ENCODE peak calls at places on chromosomes 7 and 10, in nine cellular contexts. One of them, this sample, is unnamed.

GRCh38 chr7:70738080-70738479 is 393.9 kb upstream of the GALNT17 start:
- DNase-seq in transverse colon: peak; percentile 52
- DNase-seq in cardiac muscle cell: peak; percentile 32
- DNase-seq in thyroid gland: peak; percentile 14
- DNase-seq in tibial artery: no peak
- DNase-seq in ovary: peak; percentile 67
- DNase-seq in astrocyte: peak; percentile 56
- DNase-seq in heart right ventricle: no peak
- DNase-seq in CD8-positive, alpha-beta memory T cell: no peak
- DNase-seq in this sample: peak; percentile 90

GRCh38 chr7:98719396-98719795 is 102.3 kb downstream of the NPTX2 start:
- DNase-seq in transverse colon: no peak
- DNase-seq in cardiac muscle cell: no peak
- DNase-seq in thyroid gland: no peak
- DNase-seq in tibial artery: no peak
- DNase-seq in ovary: no peak
- DNase-seq in astrocyte: no peak
- DNase-seq in heart right ventricle: no peak
- DNase-seq in CD8-positive, alpha-beta memory T cell: no peak
- DNase-seq in this sample: no peak

GRCh38 chr7:17289074-17289665 is 9.3 kb upstream of the AHR start:
- DNase-seq in transverse colon: no peak
- DNase-seq in cardiac muscle cell: peak; percentile 83
- DNase-seq in thyroid gland: peak; percentile 75
- DNase-seq in tibial artery: no peak
- DNase-seq in ovary: peak; percentile 77
- DNase-seq in astrocyte: peak; percentile 59
- DNase-seq in heart right ventricle: peak; percentile 85
- DNase-seq in CD8-positive, alpha-beta memory T cell: no peak
- DNase-seq in this sample: no peak

GRCh38 chr10:79438021-79438698 is 7.3 kb downstream of the ZCCHC24 start:
- DNase-seq in transverse colon: no peak
- DNase-seq in cardiac muscle cell: no peak
- DNase-seq in thyroid gland: no peak
- DNase-seq in tibial artery: no peak
- DNase-seq in ovary: no peak
- DNase-seq in astrocyte: no peak
- DNase-seq in heart right ventricle: no peak
- DNase-seq in CD8-positive, alpha-beta memory T cell: no peak
- DNase-seq in this sample: no peak

GRCh38 chr7:156651472-156651871 is 10.9 kb downstream of the RNF32 start:
- DNase-seq in transverse colon: no peak
- DNase-seq in cardiac muscle cell: no peak
- DNase-seq in thyroid gland: no peak
- DNase-seq in tibial artery: no peak
- DNase-seq in ovary: no peak
- DNase-seq in astrocyte: no peak
- DNase-seq in heart right ventricle: no peak
- DNase-seq in CD8-positive, alpha-beta memory T cell: no peak
- DNase-seq in this sample: no peak

GRCh38 chr7:94888542-94888941 is 18.9 kb upstream of the PPP1R9A start:
- DNase-seq in transverse colon: peak; percentile 19
- DNase-seq in cardiac muscle cell: peak; percentile 36
- DNase-seq in thyroid gland: peak; percentile 72
- DNase-seq in tibial artery: no peak
- DNase-seq in ovary: no peak
- DNase-seq in astrocyte: no peak
- DNase-seq in heart right ventricle: peak; percentile 46
- DNase-seq in CD8-positive, alpha-beta memory T cell: no peak
- DNase-seq in this sample: peak; percentile 40

GRCh38 chr10:131175891-131176290 is 135.6 kb downstream of the TCERG1L start:
- DNase-seq in transverse colon: no peak
- DNase-seq in cardiac muscle cell: no peak
- DNase-seq in thyroid gland: no peak
- DNase-seq in tibial artery: no peak
- DNase-seq in ovary: no peak
- DNase-seq in astrocyte: no peak
- DNase-seq in heart right ventricle: no peak
- DNase-seq in CD8-positive, alpha-beta memory T cell: no peak
- DNase-seq in this sample: no peak

GRCh38 chr7:19969859-19970493 is 196.6 kb upstream of the TMEM196 start:
- DNase-seq in transverse colon: no peak
- DNase-seq in cardiac muscle cell: peak; percentile 60
- DNase-seq in thyroid gland: no peak
- DNase-seq in tibial artery: no peak
- DNase-seq in ovary: no peak
- DNase-seq in astrocyte: peak; percentile 50
- DNase-seq in heart right ventricle: no peak
- DNase-seq in CD8-positive, alpha-beta memory T cell: no peak
- DNase-seq in this sample: no peak

GRCh38 chr7:101308245-101309085 is 13.1 kb downstream of the IFT22 start:
- DNase-seq in transverse colon: peak; percentile 85
- DNase-seq in cardiac muscle cell: peak; percentile 60
- DNase-seq in thyroid gland: peak; percentile 85
- DNase-seq in tibial artery: no peak
- DNase-seq in ovary: no peak
- DNase-seq in astrocyte: peak; percentile 3
- DNase-seq in heart right ventricle: no peak
- DNase-seq in CD8-positive, alpha-beta memory T cell: no peak
- DNase-seq in this sample: peak; percentile 60

GRCh38 chr7:98162758-98163157 is 48.5 kb upstream of the BHLHA15 start:
- DNase-seq in transverse colon: no peak
- DNase-seq in cardiac muscle cell: no peak
- DNase-seq in thyroid gland: no peak
- DNase-seq in tibial artery: no peak
- DNase-seq in ovary: no peak
- DNase-seq in astrocyte: no peak
- DNase-seq in heart right ventricle: no peak
- DNase-seq in CD8-positive, alpha-beta memory T cell: no peak
- DNase-seq in this sample: no peak

GRCh38 chr10:7913122-7913872 is 95.0 kb downstream of the TAF3 start:
- DNase-seq in transverse colon: no peak
- DNase-seq in cardiac muscle cell: peak; percentile 8
- DNase-seq in thyroid gland: no peak
- DNase-seq in tibial artery: no peak
- DNase-seq in ovary: no peak
- DNase-seq in astrocyte: no peak
- DNase-seq in heart right ventricle: no peak
- DNase-seq in CD8-positive, alpha-beta memory T cell: no peak
- DNase-seq in this sample: no peak

GRCh38 chr10:8065651-8066050 is 11.2 kb downstream of the GATA3 start:
- DNase-seq in transverse colon: no peak
- DNase-seq in cardiac muscle cell: no peak
- DNase-seq in thyroid gland: no peak
- DNase-seq in tibial artery: no peak
- DNase-seq in ovary: no peak
- DNase-seq in astrocyte: peak; percentile 70
- DNase-seq in heart right ventricle: no peak
- DNase-seq in CD8-positive, alpha-beta memory T cell: no peak
- DNase-seq in this sample: no peak

GRCh38 chr7:94913391-94913790 is 6.0 kb downstream of the PPP1R9A start:
- DNase-seq in transverse colon: no peak
- DNase-seq in cardiac muscle cell: no peak
- DNase-seq in thyroid gland: no peak
- DNase-seq in tibial artery: no peak
- DNase-seq in ovary: no peak
- DNase-seq in astrocyte: no peak
- DNase-seq in heart right ventricle: no peak
- DNase-seq in CD8-positive, alpha-beta memory T cell: no peak
- DNase-seq in this sample: no peak

GRCh38 chr10:111648046-111648445 is 535.5 kb downstream of the GPAM start:
- DNase-seq in transverse colon: no peak
- DNase-seq in cardiac muscle cell: no peak
- DNase-seq in thyroid gland: no peak
- DNase-seq in tibial artery: no peak
- DNase-seq in ovary: no peak
- DNase-seq in astrocyte: peak; percentile 57
- DNase-seq in heart right ventricle: no peak
- DNase-seq in CD8-positive, alpha-beta memory T cell: no peak
- DNase-seq in this sample: no peak

GRCh38 chr10:323651-324293 is 188.5 kb downstream of the ZMYND11 start:
- DNase-seq in transverse colon: peak; percentile 52
- DNase-seq in cardiac muscle cell: peak; percentile 97
- DNase-seq in thyroid gland: peak; percentile 51
- DNase-seq in tibial artery: peak; percentile 82
- DNase-seq in ovary: peak; percentile 79
- DNase-seq in astrocyte: peak; percentile 95
- DNase-seq in heart right ventricle: peak; percentile 38
- DNase-seq in CD8-positive, alpha-beta memory T cell: peak; percentile 49
- DNase-seq in this sample: no peak

GRCh38 chr7:112211348-112211907 is 4.9 kb downstream of the ZNF277 start:
- DNase-seq in transverse colon: no peak
- DNase-seq in cardiac muscle cell: peak; percentile 66
- DNase-seq in thyroid gland: no peak
- DNase-seq in tibial artery: no peak
- DNase-seq in ovary: no peak
- DNase-seq in astrocyte: no peak
- DNase-seq in heart right ventricle: no peak
- DNase-seq in CD8-positive, alpha-beta memory T cell: no peak
- DNase-seq in this sample: peak; percentile 12

GRCh38 chr10:68153473-68154210 is 44.4 kb downstream of the MYPN start:
- DNase-seq in transverse colon: peak; percentile 26
- DNase-seq in cardiac muscle cell: peak; percentile 92
- DNase-seq in thyroid gland: no peak
- DNase-seq in tibial artery: no peak
- DNase-seq in ovary: no peak
- DNase-seq in astrocyte: peak; percentile 99
- DNase-seq in heart right ventricle: peak; percentile 52
- DNase-seq in CD8-positive, alpha-beta memory T cell: no peak
- DNase-seq in this sample: no peak
- H3K4me3 ChIP-seq in transverse colon: no peak overlapping the region
- H3K4me3 ChIP-seq in cardiac muscle cell: no peak overlapping the region
- H3K4me3 ChIP-seq in thyroid gland: no peak overlapping the region
- H3K4me3 ChIP-seq in tibial artery: no peak overlapping the region
- H3K4me3 ChIP-seq in ovary: no peak overlapping the region
- H3K4me3 ChIP-seq in astrocyte: peak overlapping the region; percentile 13
- H3K4me3 ChIP-seq in heart right ventricle: no peak overlapping the region
- H3K4me3 ChIP-seq in CD8-positive, alpha-beta memory T cell: no peak overlapping the region
- H3K4me3 ChIP-seq in this sample: no peak overlapping the region

GRCh38 chr10:96612052-96612830 is 25.4 kb upstream of the TM9SF3 start:
- DNase-seq in transverse colon: peak; percentile 47
- DNase-seq in cardiac muscle cell: no peak
- DNase-seq in thyroid gland: no peak
- DNase-seq in tibial artery: no peak
- DNase-seq in ovary: no peak
- DNase-seq in astrocyte: no peak
- DNase-seq in heart right ventricle: no peak
- DNase-seq in CD8-positive, alpha-beta memory T cell: no peak
- DNase-seq in this sample: peak; percentile 35
- H3K27ac ChIP-seq in transverse colon: peak overlapping the region; percentile 84
- H3K27ac ChIP-seq in cardiac muscle cell: no peak overlapping the region
- H3K27ac ChIP-seq in thyroid gland: no peak overlapping the region
- H3K27ac ChIP-seq in tibial artery: no peak overlapping the region
- H3K27ac ChIP-seq in ovary: no peak overlapping the region
- H3K27ac ChIP-seq in astrocyte: no peak overlapping the region
- H3K27ac ChIP-seq in heart right ventricle: no peak overlapping the region
- H3K27ac ChIP-seq in CD8-positive, alpha-beta memory T cell: no peak overlapping the region
- H3K27ac ChIP-seq in this sample: peak overlapping the region; percentile 55

GRCh38 chr7:73832806-73833205 is 2.0 kb downstream of the CLDN4 start:
- DNase-seq in transverse colon: peak; percentile 40
- DNase-seq in cardiac muscle cell: no peak
- DNase-seq in thyroid gland: no peak
- DNase-seq in tibial artery: no peak
- DNase-seq in ovary: no peak
- DNase-seq in astrocyte: no peak
- DNase-seq in heart right ventricle: no peak
- DNase-seq in CD8-positive, alpha-beta memory T cell: no peak
- DNase-seq in this sample: no peak
- H3K4me1 ChIP-seq in transverse colon: peaks cover 5% of the 10 kb centered on the region
- H3K4me1 ChIP-seq in cardiac muscle cell: peaks cover 5% of the 10 kb centered on the region
- H3K4me1 ChIP-seq in thyroid gland: peaks cover 31% of the 10 kb centered on the region
- H3K4me1 ChIP-seq in tibial artery: no peaks in the 10 kb centered on the region
- H3K4me1 ChIP-seq in ovary: peaks cover 9% of the 10 kb centered on the region
- H3K4me1 ChIP-seq in astrocyte: peaks cover 12% of the 10 kb centered on the region
- H3K4me1 ChIP-seq in heart right ventricle: peaks cover 16% of the 10 kb centered on the region
- H3K4me1 ChIP-seq in CD8-positive, alpha-beta memory T cell: peaks cover under 1% of the 10 kb centered on the region
- H3K4me1 ChIP-seq in this sample: peaks cover 24% of the 10 kb centered on the region

GRCh38 chr7:21548491-21548890 is 5.7 kb downstream of the DNAH11 start:
- DNase-seq in transverse colon: no peak
- DNase-seq in cardiac muscle cell: no peak
- DNase-seq in thyroid gland: no peak
- DNase-seq in tibial artery: no peak
- DNase-seq in ovary: no peak
- DNase-seq in astrocyte: no peak
- DNase-seq in heart right ventricle: no peak
- DNase-seq in CD8-positive, alpha-beta memory T cell: no peak
- DNase-seq in this sample: no peak

GRCh38 chr7:21542891-21543527 is at the start of gene DNAH11:
- DNase-seq in transverse colon: peak; percentile 11
- DNase-seq in cardiac muscle cell: peak; percentile 30
- DNase-seq in thyroid gland: peak; percentile 65
- DNase-seq in tibial artery: no peak
- DNase-seq in ovary: no peak
- DNase-seq in astrocyte: peak; percentile 10
- DNase-seq in heart right ventricle: peak; percentile 4
- DNase-seq in CD8-positive, alpha-beta memory T cell: no peak
- DNase-seq in this sample: peak; percentile 38

GRCh38 chr7:21547511-21547910 is 4.7 kb downstream of the DNAH11 start:
- DNase-seq in transverse colon: no peak
- DNase-seq in cardiac muscle cell: peak; percentile 16
- DNase-seq in thyroid gland: no peak
- DNase-seq in tibial artery: no peak
- DNase-seq in ovary: no peak
- DNase-seq in astrocyte: no peak
- DNase-seq in heart right ventricle: no peak
- DNase-seq in CD8-positive, alpha-beta memory T cell: no peak
- DNase-seq in this sample: no peak

GRCh38 chr7:21544303-21544656 is 1.4 kb downstream of the DNAH11 start:
- DNase-seq in transverse colon: no peak
- DNase-seq in cardiac muscle cell: no peak
- DNase-seq in thyroid gland: no peak
- DNase-seq in tibial artery: no peak
- DNase-seq in ovary: no peak
- DNase-seq in astrocyte: no peak
- DNase-seq in heart right ventricle: no peak
- DNase-seq in CD8-positive, alpha-beta memory T cell: no peak
- DNase-seq in this sample: no peak

DNA sequence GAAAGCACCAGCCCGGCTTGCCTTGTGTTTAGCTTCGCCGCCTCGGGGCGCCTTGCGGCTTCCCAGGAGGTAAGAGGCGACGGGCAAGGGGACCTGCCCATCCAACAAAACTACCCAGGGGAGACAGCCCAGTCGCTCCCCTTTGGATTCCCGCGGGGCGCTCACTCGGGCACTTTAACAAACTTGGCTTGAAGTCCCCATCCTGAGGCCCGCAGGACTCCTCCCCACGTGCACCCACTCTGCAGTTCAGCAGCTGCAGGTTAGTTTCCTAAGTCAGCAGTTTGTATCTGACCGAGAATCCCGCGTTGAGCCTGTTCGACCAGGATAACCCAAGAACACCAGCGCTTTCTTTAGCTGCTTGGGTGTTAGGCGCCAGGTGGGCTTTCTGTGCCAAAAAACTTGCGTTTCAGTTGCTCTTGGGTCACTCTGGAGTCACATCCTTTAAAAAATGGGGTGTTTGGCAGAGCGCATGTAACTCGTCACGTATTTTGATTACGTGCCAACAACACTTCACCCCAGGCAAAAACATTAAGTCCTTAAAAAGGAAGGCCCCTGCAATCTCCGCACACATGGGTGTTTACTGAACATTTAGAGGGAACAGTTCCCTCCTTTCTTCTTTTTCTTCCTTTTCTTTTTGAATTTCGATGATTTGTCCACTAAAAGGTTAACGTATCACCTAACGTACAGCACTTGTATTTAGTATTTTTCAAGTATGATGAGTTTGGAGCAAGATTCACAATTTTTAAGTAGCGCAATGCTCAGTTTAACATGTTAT is 876 bp downstream of the DNAH11 start:
- DNase-seq in transverse colon: no peak
- DNase-seq in cardiac muscle cell: peak; percentile 27
- DNase-seq in thyroid gland: peak; percentile 47
- DNase-seq in tibial artery: no peak
- DNase-seq in ovary: no peak
- DNase-seq in astrocyte: no peak
- DNase-seq in heart right ventricle: no peak
- DNase-seq in CD8-positive, alpha-beta memory T cell: no peak
- DNase-seq in this sample: no peak
- H3K4me3 ChIP-seq in transverse colon: no peak overlapping the region
- H3K4me3 ChIP-seq in cardiac muscle cell: peak overlapping the region; percentile 41
- H3K4me3 ChIP-seq in thyroid gland: peak overlapping the region; percentile 27
- H3K4me3 ChIP-seq in tibial artery: peak overlapping the region; percentile 40
- H3K4me3 ChIP-seq in ovary: peak overlapping the region; percentile 17
- H3K4me3 ChIP-seq in astrocyte: peak overlapping the region; percentile 52
- H3K4me3 ChIP-seq in heart right ventricle: peak overlapping the region; percentile 19
- H3K4me3 ChIP-seq in CD8-positive, alpha-beta memory T cell: no peak overlapping the region
- H3K4me3 ChIP-seq in this sample: peak overlapping the region; percentile 42